ENCODE peak calls at places on chromosomes 3 and 15, in nine cellular contexts. F is tibial artery, C is A549, U is body of pancreas, J is AG09309, S is skeletal muscle cell, R is astrocyte, Q is foreskin fibroblast, M is uterus. T is an unnamed sample.

GRCh38 chr15:86935841-86936240 is 856.2 kb downstream of the AGBL1 start:
- DNase-seq in R (no peak), C (no peak), F (no peak), M (no peak), U (no peak), Q (no peak), S (no peak), J (no peak), T (no peak)

GRCh38 chr15:61138151-61138550 is 91.0 kb downstream of the RORA start:
- DNase-seq in Q (no peak), F (no peak), J (no peak), M (no peak), U (no peak), R (peak; percentile 51), S (peak; percentile 53), C (no peak), T (no peak)

GRCh38 chr3:119829431-119829830 is 47.5 kb downstream of the NR1I2 start:
- DNase-seq in J (no peak), C (no peak), R (no peak), F (no peak), M (no peak), U (no peak), Q (no peak), S (no peak), T (no peak)

GRCh38 chr3:129513705-129514104 is 14.7 kb upstream of the RHO start:
- DNase-seq in C (no peak), F (no peak), U (no peak), M (no peak), J (no peak), R (no peak), S (no peak), Q (no peak), T (no peak)

GRCh38 chr15:75200765-75201608 is 695 bp upstream of the C15orf39 start:
- DNase-seq in R (no peak), Q (no peak), J (no peak), U (peak; percentile 92), M (peak; percentile 34), C (no peak), S (no peak), F (peak; percentile 80), T (no peak)

GRCh38 chr3:51712511-51712931 is 5.7 kb downstream of the GRM2 start:
- DNase-seq in Q (no peak), C (no peak), J (no peak), S (no peak), U (no peak), R (no peak), F (peak; percentile 57), M (no peak), T (no peak)

GRCh38 chr15:79740581-79740980 is 156.2 kb downstream of the MTHFS start:
- DNase-seq in R (no peak), F (no peak), S (no peak), U (no peak), Q (no peak), M (no peak), J (no peak), C (no peak), T (no peak)

GRCh38 chr3:61809879-61810278 is 248.5 kb downstream of the PTPRG start:
- DNase-seq in S (no peak), M (peak; percentile 36), F (peak; percentile 69), U (peak; percentile 33), C (no peak), R (no peak), Q (no peak), J (no peak), T (no peak)

GRCh38 chr3:136817448-136817847 is 1.5 kb upstream of the SLC35G2 start:
- DNase-seq in J (no peak), Q (no peak), U (no peak), C (no peak), R (peak; percentile 7), S (no peak), F (no peak), M (no peak), T (no peak)

GRCh38 chr15:89090791-89091666 is 2.8 kb downstream of the ABHD2 start:
- DNase-seq in M (peak; percentile 64), S (peak; percentile 43), J (peak; percentile 59), R (peak; percentile 83), U (peak; percentile 83), Q (peak; percentile 81), F (peak; percentile 92), C (no peak), T (peak; percentile 62)

GRCh38 chr3:138717348-138717747 is 108.8 kb downstream of the FAIM start:
- DNase-seq in R (no peak), U (no peak), S (no peak), F (no peak), Q (no peak), C (no peak), M (no peak), J (no peak), T (no peak)

GRCh38 chr3:195735036-195735695 is 14.4 kb downstream of the MUC20 start:
- DNase-seq in F (no peak), Q (no peak), C (no peak), U (peak; percentile 2), J (no peak), S (no peak), R (no peak), M (no peak), T (no peak)

GRCh38 chr15:89330119-89330518 is 4.5 kb downstream of the POLG start:
- DNase-seq in C (no peak), U (peak; percentile 29), F (peak; percentile 54), M (no peak), Q (no peak), S (no peak), J (no peak), R (no peak), T (no peak)

GRCh38 chr3:11335056-11335608 is 62.9 kb downstream of the ATG7 start:
- DNase-seq in M (no peak), C (peak; percentile 55), R (peak; percentile 50), Q (peak; percentile 60), U (no peak), S (peak; percentile 36), F (no peak), J (peak; percentile 33), T (peak; percentile 28)

DNA sequence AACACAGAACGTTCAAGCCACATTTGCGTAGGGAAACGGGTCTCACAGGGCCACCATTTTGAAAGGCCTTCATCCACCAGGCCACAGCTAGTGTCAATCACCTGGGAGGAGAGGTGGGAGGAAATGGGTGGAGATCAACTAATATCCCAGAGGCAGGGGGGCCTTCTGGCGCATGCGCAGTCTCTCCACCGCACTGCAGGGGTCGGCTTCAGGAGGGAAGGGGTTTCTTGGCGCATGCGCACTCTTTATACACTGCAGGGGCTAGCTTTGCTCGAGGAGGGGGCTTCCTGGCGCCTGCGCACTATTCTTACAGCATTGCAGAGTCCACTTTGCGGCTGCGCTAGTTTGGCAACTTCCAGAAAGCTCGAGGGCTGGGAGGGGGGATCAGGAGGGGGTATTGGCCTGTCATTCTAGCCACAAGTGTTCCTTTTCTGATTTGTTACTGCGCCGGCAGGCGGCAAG is 173.2 kb upstream of the NDN start:
- DNase-seq in Q (no peak), J (no peak), C (no peak), F (no peak), U (no peak), M (no peak), R (no peak), S (no peak), T (no peak)
- H3K4me3 ChIP-seq in Q (no peak overlapping the region), J (no peak overlapping the region), C (no peak overlapping the region), F (no peak overlapping the region), U (no peak overlapping the region), M (no peak overlapping the region), R (no peak overlapping the region), S (no peak overlapping the region), T (no peak overlapping the region)

DNA sequence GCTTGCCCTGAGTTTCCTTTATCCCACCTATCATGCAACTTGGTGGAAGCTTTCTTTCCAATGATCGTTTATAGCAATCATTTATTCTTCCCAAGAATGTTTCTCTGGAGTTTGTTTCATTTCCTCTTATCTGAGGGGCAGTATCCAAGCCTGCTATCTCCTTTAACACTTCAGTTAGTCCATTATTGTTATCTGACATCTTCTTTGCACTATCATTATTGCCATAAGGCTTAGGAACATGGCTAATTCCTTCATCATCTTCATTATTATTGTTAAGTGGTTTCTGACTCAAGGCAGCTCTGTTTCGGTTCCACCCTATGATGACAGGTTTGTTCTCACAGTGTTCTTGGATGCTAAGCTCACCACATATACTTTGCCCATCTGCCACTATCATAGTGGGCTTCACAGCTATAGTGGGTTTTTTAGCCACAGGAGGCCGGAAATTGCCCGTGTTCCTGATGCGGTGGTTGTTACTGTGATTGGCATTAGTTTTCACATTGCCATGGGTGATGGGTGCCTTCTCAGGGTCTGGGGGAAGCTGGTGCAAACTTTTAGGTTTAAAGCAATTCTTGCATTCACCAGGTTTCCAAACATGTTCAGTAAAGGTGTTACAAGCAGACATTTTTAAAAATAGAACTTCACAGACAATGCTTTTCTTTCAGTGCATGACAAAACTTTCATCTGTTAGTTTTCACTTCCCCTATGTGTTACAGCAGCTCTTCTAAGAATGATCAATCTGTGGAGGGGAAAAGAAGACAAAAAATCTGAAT is 110.6 kb upstream of the TSPAN3 start:
- DNase-seq in Q (no peak), C (no peak), U (no peak), F (no peak), R (no peak), M (no peak), J (no peak), S (no peak), T (no peak)
- H3K4me3 ChIP-seq in Q (no peak overlapping the region), C (no peak overlapping the region), U (no peak overlapping the region), F (no peak overlapping the region), R (no peak overlapping the region), M (no peak overlapping the region), J (no peak overlapping the region), S (no peak overlapping the region), T (no peak overlapping the region)

GRCh38 chr3:141878812-141879211 is 2.4 kb downstream of the ATP1B3 start:
- DNase-seq in C (no peak), M (no peak), F (no peak), U (no peak), J (no peak), R (no peak), Q (peak; percentile 29), S (peak; percentile 30), T (no peak)
- H3K4me3 ChIP-seq in C (peak overlapping the region; percentile 92), M (no peak overlapping the region), F (peak overlapping the region; percentile 93), U (no peak overlapping the region), J (no peak overlapping the region), R (peak overlapping the region; percentile 85), Q (peak overlapping the region; percentile 60), S (peak overlapping the region; percentile 0), T (peak overlapping the region; percentile 7)

GRCh38 chr15:98684995-98685525 is 36.7 kb downstream of the IGF1R start:
- DNase-seq in J (no peak), U (no peak), R (peak; percentile 55), F (no peak), S (no peak), Q (peak; percentile 37), M (no peak), C (no peak), T (no peak)

GRCh38 chr15:98683821-98684220 is 35.5 kb downstream of the IGF1R start:
- DNase-seq in Q (no peak), F (no peak), M (no peak), U (no peak), J (no peak), R (no peak), S (no peak), C (no peak), T (no peak)

GRCh38 chr15:98682992-98683701 is 34.8 kb downstream of the IGF1R start:
- DNase-seq in F (no peak), C (no peak), M (no peak), J (no peak), S (no peak), U (no peak), R (no peak), Q (no peak), T (no peak)

GRCh38 chr15:98686983-98687382 is 38.6 kb downstream of the IGF1R start:
- DNase-seq in R (no peak), M (no peak), S (no peak), Q (no peak), F (no peak), J (no peak), C (no peak), U (peak; percentile 72), T (no peak)

GRCh38 chr15:98684441-98684840 is 36.1 kb downstream of the IGF1R start:
- DNase-seq in R (peak; percentile 66), M (no peak), Q (peak; percentile 61), S (peak; percentile 64), U (no peak), F (no peak), J (peak; percentile 78), C (no peak), T (no peak)
- H3K4me3 ChIP-seq in R (no peak overlapping the region), M (no peak overlapping the region), Q (no peak overlapping the region), S (no peak overlapping the region), U (no peak overlapping the region), F (no peak overlapping the region), J (no peak overlapping the region), C (no peak overlapping the region), T (no peak overlapping the region)